ENCODE peak calls at places on chromosomes 2 and 18, in four cellular contexts. One of them, this sample, is unnamed.

GRCh38 chr18:48977914-48978313 is 27.1 kb upstream of the SMAD7 start:
- DNase-seq in left lung: no peak
- DNase-seq in tibial artery: no peak
- DNase-seq in GM23248: no peak
- DNase-seq in this sample: no peak

GRCh38 chr2:45141883-45142866 is 132.9 kb upstream of the SIX2 start:
- DNase-seq in tibial artery: no peak
- DNase-seq in left lung: no peak
- DNase-seq in GM23248: no peak
- DNase-seq in this sample: no peak

GRCh38 chr2:163348843-163349395 is 386.9 kb downstream of the FIGN start:
- DNase-seq in GM23248: peak; percentile 16
- DNase-seq in left lung: no peak
- DNase-seq in tibial artery: no peak
- DNase-seq in this sample: peak; percentile 34

GRCh38 chr2:75180476-75180875 is 18.8 kb downstream of the TACR1 start:
- DNase-seq in tibial artery: no peak
- DNase-seq in GM23248: no peak
- DNase-seq in left lung: no peak
- DNase-seq in this sample: no peak

GRCh38 chr2:36572054-36572751 is 25.8 kb downstream of the FEZ2 start:
- DNase-seq in tibial artery: no peak
- DNase-seq in GM23248: no peak
- DNase-seq in left lung: no peak
- DNase-seq in this sample: peak; percentile 26

GRCh38 chr2:18412980-18413793 is 147.3 kb downstream of the RDH14 start:
- DNase-seq in tibial artery: no peak
- DNase-seq in left lung: no peak
- DNase-seq in GM23248: peak; percentile 77
- DNase-seq in this sample: no peak

GRCh38 chr2:183541766-183542165 is 417.5 kb downstream of the NUP35 start:
- DNase-seq in GM23248: peak; percentile 12
- DNase-seq in tibial artery: no peak
- DNase-seq in left lung: peak; percentile 16
- DNase-seq in this sample: no peak

GRCh38 chr2:149164827-149165226 is 126.3 kb downstream of the LYPD6B start:
- DNase-seq in tibial artery: no peak
- DNase-seq in GM23248: no peak
- DNase-seq in left lung: no peak
- DNase-seq in this sample: no peak

GRCh38 chr2:221125691-221126090 is 446.4 kb downstream of the EPHA4 start:
- DNase-seq in left lung: no peak
- DNase-seq in GM23248: peak; percentile 63
- DNase-seq in tibial artery: no peak
- DNase-seq in this sample: no peak

GRCh38 chr2:96792772-96793749 is 23.0 kb upstream of the CNNM3 start:
- DNase-seq in GM23248: no peak
- DNase-seq in left lung: peak; percentile 72
- DNase-seq in tibial artery: no peak
- DNase-seq in this sample: no peak

GRCh38 chr2:25690058-25690457 is 16.7 kb upstream of the DTNB start:
- DNase-seq in tibial artery: peak; percentile 19
- DNase-seq in left lung: no peak
- DNase-seq in GM23248: peak; percentile 22
- DNase-seq in this sample: peak; percentile 88

GRCh38 chr2:7430869-7431641 is 513.8 kb downstream of the RNF144A start:
- DNase-seq in GM23248: no peak
- DNase-seq in left lung: peak; percentile 91
- DNase-seq in tibial artery: peak; percentile 74
- DNase-seq in this sample: no peak

GRCh38 chr18:13823707-13824395 is at the start of gene MC5R:
- DNase-seq in left lung: peak; percentile 91
- DNase-seq in tibial artery: peak; percentile 72
- DNase-seq in GM23248: peak; percentile 82
- DNase-seq in this sample: peak; percentile 74

GRCh38 chr2:214226061-214226460 is 184.8 kb upstream of the VWC2L start:
- DNase-seq in tibial artery: no peak
- DNase-seq in left lung: no peak
- DNase-seq in GM23248: no peak
- DNase-seq in this sample: no peak

GRCh38 chr2:160970052-160970846 is 190.0 kb upstream of the TANK start:
- DNase-seq in left lung: no peak
- DNase-seq in tibial artery: no peak
- DNase-seq in GM23248: peak; percentile 82
- DNase-seq in this sample: peak; percentile 84

GRCh38 chr2:239512054-239512453 is 111.2 kb upstream of the HDAC4 start:
- DNase-seq in tibial artery: no peak
- DNase-seq in GM23248: no peak
- DNase-seq in left lung: no peak
- DNase-seq in this sample: no peak

GRCh38 chr2:132725716-132726115 is 55.7 kb upstream of the LYPD1 start:
- DNase-seq in tibial artery: no peak
- DNase-seq in GM23248: no peak
- DNase-seq in left lung: peak; percentile 41
- DNase-seq in this sample: no peak

GRCh38 chr2:111117666-111118454 is 2.9 kb upstream of the BCL2L11 start:
- DNase-seq in GM23248: peak; percentile 74
- DNase-seq in left lung: peak; percentile 86
- DNase-seq in tibial artery: peak; percentile 72
- DNase-seq in this sample: peak; percentile 83

GRCh38 chr2:189002079-189002478 is 27.9 kb downstream of the COL3A1 start:
- DNase-seq in left lung: no peak
- DNase-seq in tibial artery: no peak
- DNase-seq in GM23248: peak; percentile 81
- DNase-seq in this sample: peak; percentile 89

GRCh38 chr18:75062297-75062886 is 146.5 kb downstream of the PTGR3 start:
- DNase-seq in left lung: peak; percentile 62
- DNase-seq in GM23248: no peak
- DNase-seq in tibial artery: no peak
- DNase-seq in this sample: no peak

GRCh38 chr18:75063615-75064512 is 145.1 kb downstream of the PTGR3 start:
- DNase-seq in left lung: peak; percentile 79
- DNase-seq in tibial artery: no peak
- DNase-seq in GM23248: no peak
- DNase-seq in this sample: no peak

GRCh38 chr18:75063196-75063595 is 145.7 kb downstream of the PTGR3 start:
- DNase-seq in left lung: peak; percentile 75
- DNase-seq in tibial artery: no peak
- DNase-seq in GM23248: no peak
- DNase-seq in this sample: no peak

GRCh38 chr18:75057169-75057789 is 151.7 kb downstream of the PTGR3 start:
- DNase-seq in tibial artery: no peak
- DNase-seq in left lung: no peak
- DNase-seq in GM23248: no peak
- DNase-seq in this sample: no peak

DNA sequence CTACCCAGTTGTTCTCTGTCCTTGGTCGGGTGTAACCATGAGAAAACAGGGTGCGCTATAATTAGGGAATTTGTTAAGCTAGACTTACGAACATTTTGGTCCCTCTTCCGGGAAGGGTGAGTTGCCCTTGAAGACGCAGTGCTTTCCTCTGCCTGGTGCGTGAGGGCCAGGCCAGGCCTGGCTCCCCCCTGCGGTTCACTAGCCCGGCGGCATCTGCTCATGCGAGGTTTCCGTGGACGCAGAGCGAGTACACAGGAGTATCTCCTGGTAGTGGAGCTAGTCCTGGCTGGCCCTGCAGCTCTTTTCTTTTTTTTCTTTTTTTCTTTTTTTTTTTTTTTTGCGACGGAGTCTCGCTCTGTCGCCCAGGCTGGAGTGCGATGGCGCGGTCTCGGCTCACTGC is 148.8 kb downstream of the PTGR3 start:
- DNase-seq in left lung: no peak
- DNase-seq in tibial artery: no peak
- DNase-seq in GM23248: no peak
- DNase-seq in this sample: no peak
- H3K27ac ChIP-seq in left lung: no peak overlapping the region
- H3K27ac ChIP-seq in tibial artery: no peak overlapping the region
- H3K27ac ChIP-seq in GM23248: no peak overlapping the region
- H3K27ac ChIP-seq in this sample: no peak overlapping the region

GRCh38 chr2:134954065-134954464 is 35.4 kb downstream of the CCNT2 start:
- DNase-seq in tibial artery: no peak
- DNase-seq in GM23248: no peak
- DNase-seq in left lung: no peak
- DNase-seq in this sample: no peak
- H3K27ac ChIP-seq in tibial artery: no peak overlapping the region
- H3K27ac ChIP-seq in GM23248: no peak overlapping the region
- H3K27ac ChIP-seq in left lung: no peak overlapping the region
- H3K27ac ChIP-seq in this sample: no peak overlapping the region

GRCh38 chr2:42171396-42171971 is 2.3 kb downstream of the EML4 start:
- DNase-seq in tibial artery: no peak
- DNase-seq in left lung: no peak
- DNase-seq in GM23248: no peak
- DNase-seq in this sample: peak; percentile 90

GRCh38 chr2:42170619-42171395 is 1.7 kb downstream of the EML4 start:
- DNase-seq in left lung: no peak
- DNase-seq in GM23248: no peak
- DNase-seq in tibial artery: no peak
- DNase-seq in this sample: peak; percentile 9

GRCh38 chr2:42172020-42172419 is 2.9 kb downstream of the EML4 start:
- DNase-seq in GM23248: no peak
- DNase-seq in tibial artery: no peak
- DNase-seq in left lung: no peak
- DNase-seq in this sample: no peak

GRCh38 chr2:42169869-42170465 is 814 bp downstream of the EML4 start:
- DNase-seq in left lung: no peak
- DNase-seq in GM23248: peak; percentile 39
- DNase-seq in tibial artery: no peak
- DNase-seq in this sample: peak; percentile 24

GRCh38 chr2:42172566-42172965 is 3.4 kb downstream of the EML4 start:
- DNase-seq in tibial artery: no peak
- DNase-seq in GM23248: no peak
- DNase-seq in left lung: no peak
- DNase-seq in this sample: no peak
- H3K27ac ChIP-seq in tibial artery: no peak overlapping the region
- H3K27ac ChIP-seq in GM23248: no peak overlapping the region
- H3K27ac ChIP-seq in left lung: peak overlapping the region; percentile 15
- H3K27ac ChIP-seq in this sample: peak overlapping the region; percentile 81

GRCh38 chr2:236728916-236729670 is 159.5 kb downstream of the ACKR3 start:
- DNase-seq in tibial artery: peak; percentile 43
- DNase-seq in left lung: no peak
- DNase-seq in GM23248: no peak
- DNase-seq in this sample: no peak
- H3K27ac ChIP-seq in tibial artery: no peak overlapping the region
- H3K27ac ChIP-seq in left lung: no peak overlapping the region
- H3K27ac ChIP-seq in GM23248: no peak overlapping the region
- H3K27ac ChIP-seq in this sample: no peak overlapping the region

DNA sequence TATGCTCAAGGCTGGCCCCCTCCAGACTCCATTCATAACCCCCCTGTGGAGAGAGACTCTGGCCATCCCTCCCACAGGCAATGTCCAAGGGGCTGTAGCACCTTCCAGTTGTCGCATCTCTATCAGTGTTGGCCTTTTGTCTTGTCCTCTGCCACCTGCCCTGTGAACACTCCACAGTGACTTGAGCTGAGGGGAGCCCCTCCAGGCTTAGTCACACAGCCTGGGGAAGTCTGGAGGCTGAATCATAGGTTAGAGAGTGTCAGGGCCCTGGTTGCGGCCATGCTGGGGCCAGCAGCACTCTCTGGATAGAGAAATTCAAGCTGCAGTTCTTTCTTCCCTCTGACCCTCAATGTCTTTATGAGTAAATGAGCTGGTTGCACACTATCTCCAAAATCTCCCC is 64.7 kb downstream of the GYPC start:
- DNase-seq in GM23248: peak; percentile 20
- DNase-seq in tibial artery: no peak
- DNase-seq in left lung: no peak
- DNase-seq in this sample: no peak
- H3K27ac ChIP-seq in GM23248: no peak overlapping the region
- H3K27ac ChIP-seq in tibial artery: no peak overlapping the region
- H3K27ac ChIP-seq in left lung: no peak overlapping the region
- H3K27ac ChIP-seq in this sample: no peak overlapping the region

GRCh38 chr2:109402180-109402579 is 211.6 kb downstream of the SEPTIN10 start:
- DNase-seq in left lung: peak; percentile 61
- DNase-seq in GM23248: no peak
- DNase-seq in tibial artery: no peak
- DNase-seq in this sample: no peak
- H3K27ac ChIP-seq in left lung: no peak overlapping the region
- H3K27ac ChIP-seq in GM23248: no peak overlapping the region
- H3K27ac ChIP-seq in tibial artery: no peak overlapping the region
- H3K27ac ChIP-seq in this sample: no peak overlapping the region

GRCh38 chr2:112147382-112147781 is 9.2 kb downstream of the FBLN7 start:
- DNase-seq in left lung: no peak
- DNase-seq in tibial artery: peak; percentile 62
- DNase-seq in GM23248: peak; percentile 28
- DNase-seq in this sample: no peak

GRCh38 chr2:112148477-112148876 is 10.3 kb downstream of the FBLN7 start:
- DNase-seq in left lung: no peak
- DNase-seq in GM23248: peak; percentile 39
- DNase-seq in tibial artery: peak; percentile 34
- DNase-seq in this sample: no peak

GRCh38 chr2:112149194-112149593 is 11.0 kb downstream of the FBLN7 start:
- DNase-seq in GM23248: no peak
- DNase-seq in tibial artery: peak; percentile 61
- DNase-seq in left lung: no peak
- DNase-seq in this sample: no peak

GRCh38 chr2:112149866-112150435 is 11.8 kb downstream of the FBLN7 start:
- DNase-seq in tibial artery: peak; percentile 20
- DNase-seq in GM23248: no peak
- DNase-seq in left lung: no peak
- DNase-seq in this sample: no peak

GRCh38 chr2:112147796-112148195 is 9.6 kb downstream of the FBLN7 start:
- DNase-seq in tibial artery: peak; percentile 31
- DNase-seq in left lung: no peak
- DNase-seq in GM23248: peak; percentile 52
- DNase-seq in this sample: no peak
- H3K27ac ChIP-seq in tibial artery: no peak overlapping the region
- H3K27ac ChIP-seq in left lung: no peak overlapping the region
- H3K27ac ChIP-seq in GM23248: peak overlapping the region; percentile 5
- H3K27ac ChIP-seq in this sample: no peak overlapping the region

GRCh38 chr2:139720056-139720455 is 939.9 kb upstream of the NXPH2 start:
- DNase-seq in GM23248: no peak
- DNase-seq in tibial artery: no peak
- DNase-seq in left lung: no peak
- DNase-seq in this sample: no peak

DNA sequence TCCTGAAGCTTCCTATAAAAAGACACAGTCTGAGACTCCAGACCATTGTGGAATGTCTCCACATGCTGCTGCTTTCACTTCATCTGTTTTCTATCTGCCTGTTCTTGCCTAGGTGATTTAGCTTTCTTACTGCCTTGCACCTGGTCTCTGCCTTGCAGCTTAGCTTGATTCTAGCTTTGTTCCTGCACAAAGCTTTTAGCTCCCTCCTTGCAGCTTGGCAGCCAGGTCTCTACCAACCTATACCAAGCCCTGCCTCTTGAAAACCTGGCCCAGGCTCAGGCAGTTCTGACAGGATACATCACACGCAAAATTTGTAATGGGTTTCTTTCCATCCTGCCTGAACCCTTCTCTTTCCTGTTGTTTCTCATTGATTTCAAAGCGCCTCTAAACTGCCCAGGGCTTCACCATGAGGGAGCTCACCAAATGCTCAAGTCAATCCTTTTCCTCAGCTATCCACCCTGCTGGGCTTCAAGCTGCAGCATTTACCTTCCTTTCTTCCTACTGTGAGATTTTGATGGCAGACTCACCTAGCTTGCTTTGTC is 941.3 kb upstream of the NXPH2 start:
- DNase-seq in tibial artery: no peak
- DNase-seq in GM23248: no peak
- DNase-seq in left lung: no peak
- DNase-seq in this sample: no peak
- H3K27ac ChIP-seq in tibial artery: no peak overlapping the region
- H3K27ac ChIP-seq in GM23248: no peak overlapping the region
- H3K27ac ChIP-seq in left lung: no peak overlapping the region
- H3K27ac ChIP-seq in this sample: no peak overlapping the region

This sample was measured in A673.